ENCODE peak calls at places on chromosomes 2 and 18, in seven cellular contexts. K is adrenal gland, U is body of pancreas, G is gastrocnemius medialis, P is A549, Z is K562, D is IMR-90. T is an unnamed sample.

GRCh38 chr2:119756837-119757236 is 2.9 kb upstream of the PTPN4 start:
- DNase-seq in K (peak; percentile 70), U (peak; percentile 82), G (peak; percentile 92), P (no peak), Z (peak; percentile 57), D (peak; percentile 87), T (peak; percentile 88)

GRCh38 chr2:149715005-149715592 is 127.5 kb upstream of the MMADHC start:
- DNase-seq in K (no peak), U (no peak), G (no peak), P (peak; percentile 10), Z (no peak), D (peak; percentile 55), T (no peak)

GRCh38 chr2:64624862-64625261 is 28.9 kb downstream of the SERTAD2 start:
- DNase-seq in K (no peak), U (no peak), G (no peak), P (no peak), Z (no peak), D (no peak), T (no peak)

GRCh38 chr2:137449454-137449853 is 514.8 kb upstream of the HNMT start:
- DNase-seq in K (no peak), U (no peak), G (no peak), P (no peak), Z (no peak), D (no peak), T (no peak)

GRCh38 chr2:183597841-183598240 is 473.6 kb downstream of the NUP35 start:
- DNase-seq in K (no peak), U (no peak), G (no peak), P (no peak), Z (no peak), D (no peak), T (no peak)

GRCh38 chr2:16178551-16179130 is 238.3 kb downstream of the MYCN start:
- DNase-seq in K (no peak), U (no peak), G (no peak), P (no peak), Z (no peak), D (no peak), T (no peak)

GRCh38 chr2:22215517-22215916 is 1091.7 kb downstream of the TDRD15 start:
- DNase-seq in K (no peak), U (no peak), G (no peak), P (no peak), Z (no peak), D (no peak), T (no peak)

GRCh38 chr2:86234573-86235131 is 35.4 kb downstream of the MRPL35 start:
- DNase-seq in K (no peak), U (no peak), G (no peak), P (no peak), Z (no peak), D (no peak), T (no peak)

GRCh38 chr18:70907673-70908072 is 618.8 kb downstream of the SOCS6 start:
- DNase-seq in K (no peak), U (no peak), G (no peak), P (peak; percentile 3), Z (no peak), D (no peak), T (no peak)

GRCh38 chr2:767440-767839 is 90.2 kb upstream of the TMEM18 start:
- DNase-seq in K (no peak), U (no peak), G (no peak), P (no peak), Z (no peak), D (no peak), T (no peak)

DNA sequence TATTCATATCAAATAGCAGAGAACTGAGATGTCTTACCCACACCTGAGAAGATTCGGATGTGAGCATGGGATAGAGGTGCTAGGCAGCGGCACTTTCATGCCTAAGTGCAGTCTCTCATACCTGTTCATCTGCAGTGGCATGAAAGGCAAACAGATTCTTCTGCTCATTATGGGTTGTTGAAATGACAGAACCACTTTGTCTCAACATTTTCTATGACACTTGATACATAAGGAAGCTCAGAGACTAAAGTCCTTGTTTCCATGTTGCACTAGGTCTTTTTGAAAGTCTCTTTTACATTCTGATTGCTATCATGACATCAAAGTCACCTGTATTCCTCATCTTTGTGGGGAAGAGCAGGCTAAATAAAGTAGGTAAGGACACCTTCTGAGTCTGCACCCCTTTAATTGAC is 8.0 kb upstream of the SCN1A start:
- DNase-seq in K (no peak), U (no peak), G (no peak), P (no peak), Z (no peak), D (no peak), T (no peak)
- TF ChIP-seq POLR2A in K (no peak), U (no peak), G (no peak), P (no peak), Z (no peak), D (no peak), T (no peak)

GRCh38 chr2:207143474-207144190 is 22.1 kb downstream of the KLF7 start:
- DNase-seq in K (peak; percentile 50), U (peak; percentile 50), G (peak; percentile 76), P (no peak), Z (no peak), D (no peak), T (peak; percentile 89)
- H3K4me3 ChIP-seq in K (no peak overlapping the region), U (no peak overlapping the region), G (peak overlapping the region; percentile 33), P (no peak overlapping the region), Z (no peak overlapping the region), D (no peak overlapping the region), T (no peak overlapping the region)

GRCh38 chr2:196591004-196591403 is 48.5 kb upstream of the CCDC150 start:
- DNase-seq in K (no peak), U (no peak), G (no peak), P (no peak), Z (no peak), D (no peak), T (no peak)

GRCh38 chr2:196594158-196594557 is 45.4 kb upstream of the CCDC150 start:
- DNase-seq in K (no peak), U (no peak), G (no peak), P (no peak), Z (no peak), D (no peak), T (no peak)

GRCh38 chr2:196591621-196592022 is 47.9 kb upstream of the CCDC150 start:
- DNase-seq in K (no peak), U (no peak), G (no peak), P (no peak), Z (no peak), D (no peak), T (no peak)

GRCh38 chr2:196592331-196592911 is 47.1 kb upstream of the CCDC150 start:
- DNase-seq in K (peak; percentile 25), U (peak; percentile 11), G (no peak), P (no peak), Z (no peak), D (peak; percentile 49), T (peak; percentile 22)

DNA sequence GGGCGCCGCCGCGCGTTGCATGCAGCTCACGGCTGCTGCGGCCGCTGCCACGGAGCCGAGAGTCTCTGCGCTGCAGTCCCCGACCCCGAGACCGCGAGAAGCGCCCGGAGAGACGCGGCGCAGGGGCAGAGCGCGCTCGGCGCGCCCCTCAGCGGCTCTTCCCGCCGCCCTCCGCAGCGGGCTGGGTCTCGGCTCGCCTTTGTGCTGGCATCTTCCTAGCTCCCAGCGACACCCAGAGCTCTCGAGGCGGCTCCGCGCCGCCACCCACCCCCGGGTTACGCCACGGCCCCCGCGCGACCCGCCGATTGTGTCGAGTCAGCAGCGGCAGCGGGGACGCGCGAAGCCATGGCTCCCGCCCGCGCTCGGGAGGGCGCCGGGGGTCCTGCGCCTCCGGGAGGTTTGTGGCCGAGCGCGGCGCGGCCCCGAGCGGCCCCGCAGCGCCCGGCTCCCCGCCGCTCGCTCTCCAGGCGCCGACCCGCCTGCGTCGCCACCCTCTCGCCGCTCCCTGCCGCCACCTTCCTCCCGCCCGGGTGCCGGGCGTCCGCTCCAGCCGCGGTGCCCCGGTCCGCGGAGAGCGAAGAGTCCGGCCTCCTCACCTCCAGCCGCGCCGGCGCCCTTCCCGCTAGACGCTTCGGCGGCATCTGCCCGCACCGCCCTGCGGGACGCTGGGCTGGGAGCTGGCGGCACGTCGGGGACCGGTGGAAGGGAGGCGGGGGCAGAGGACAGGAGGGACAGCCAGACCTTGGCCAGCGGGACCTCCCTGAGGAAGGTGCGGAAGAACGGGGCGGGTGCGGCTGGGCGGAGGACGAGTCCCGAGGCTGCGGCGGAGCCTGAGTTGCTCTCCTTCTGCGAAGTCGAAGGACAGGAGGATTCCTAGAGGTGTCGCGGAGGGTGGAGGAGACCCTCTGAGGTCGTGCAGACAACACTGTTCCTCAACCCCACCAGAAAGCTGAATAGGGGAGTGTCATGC is 46.3 kb upstream of the CCDC150 start:
- DNase-seq in K (peak; percentile 34), U (peak; percentile 12), G (no peak), P (peak; percentile 60), Z (no peak), D (peak; percentile 57), T (peak; percentile 19)
- TF ChIP-seq POLR2A in K (no peak), U (no peak), G (no peak), P (peak; percentile 33), Z (no peak), D (peak; percentile 31), T (no peak)

GRCh38 chr2:54566896-54567295 is 110.8 kb downstream of the SPTBN1 start:
- DNase-seq in K (no peak), U (no peak), G (no peak), P (no peak), Z (no peak), D (no peak), T (no peak)

GRCh38 chr2:54570925-54571694 is 115.0 kb downstream of the SPTBN1 start:
- DNase-seq in K (no peak), U (no peak), G (peak; percentile 43), P (peak; percentile 71), Z (peak; percentile 75), D (peak; percentile 97), T (peak; percentile 45)

GRCh38 chr2:54570321-54570881 is 114.3 kb downstream of the SPTBN1 start:
- DNase-seq in K (no peak), U (no peak), G (no peak), P (no peak), Z (no peak), D (no peak), T (no peak)

GRCh38 chr2:54569745-54570296 is 113.7 kb downstream of the SPTBN1 start:
- DNase-seq in K (no peak), U (no peak), G (no peak), P (no peak), Z (peak; percentile 49), D (no peak), T (peak; percentile 66)

GRCh38 chr2:54568876-54569298 is 112.8 kb downstream of the SPTBN1 start:
- DNase-seq in K (no peak), U (peak; percentile 73), G (no peak), P (no peak), Z (peak; percentile 81), D (no peak), T (no peak)
- H3K4me3 ChIP-seq in K (no peak overlapping the region), U (no peak overlapping the region), G (no peak overlapping the region), P (peak overlapping the region; percentile 9), Z (no peak overlapping the region), D (no peak overlapping the region), T (no peak overlapping the region)

DNA sequence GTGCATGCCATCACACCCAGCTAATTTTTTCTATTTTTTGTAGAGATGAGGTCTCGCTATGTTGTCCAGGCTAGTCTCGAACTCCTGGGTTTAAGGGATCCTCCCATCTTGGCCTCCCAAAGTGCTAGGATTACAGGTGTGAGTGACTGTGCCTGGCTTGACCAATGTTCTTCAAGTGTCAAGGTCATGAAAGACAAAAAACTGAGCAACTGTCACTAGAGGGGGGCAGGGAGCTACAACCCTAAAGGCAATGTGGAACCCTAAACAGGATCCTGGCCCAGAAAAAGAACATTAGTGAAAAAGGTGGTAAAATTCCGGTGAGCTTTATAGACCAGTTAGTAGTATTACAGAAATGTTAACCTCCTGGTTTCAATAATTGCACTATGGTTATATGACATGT is 7.3 kb downstream of the MYO5B start:
- DNase-seq in K (no peak), U (no peak), G (no peak), P (no peak), Z (no peak), D (no peak), T (no peak)
- TF ChIP-seq POLR2A in K (no peak), U (no peak), G (no peak), P (no peak), Z (no peak), D (no peak), T (no peak)

T was measured in thyroid gland.